ENCODE peak calls at places on chromosomes 4 and X, in four cellular contexts. B, Y, F and W are unnamed samples.

GRCh38 chr4:125728568-125728967 is 413.8 kb downstream of the FAT4 start:
- DNase-seq in B (peak), Y (no peak), F (no peak), W (no peak)

GRCh38 chr4:56247646-56248045 is 139.6 kb downstream of the AASDH start:
- DNase-seq in B (no peak), Y (no peak), F (no peak), W (no peak)

GRCh38 chr4:7844247-7844991 is 95.2 kb downstream of the AFAP1 start:
- DNase-seq in B (peak), Y (no peak), F (peak), W (no peak)

GRCh38 chr4:8595237-8596087 is 2.9 kb downstream of the CPZ start:
- DNase-seq in B (no peak), Y (no peak), F (no peak), W (no peak)

GRCh38 chr4:60133414-60133813 is 1066.7 kb upstream of the ADGRL3 start:
- DNase-seq in B (no peak), Y (no peak), F (no peak), W (no peak)

GRCh38 chr4:24770111-24770584 is 25.2 kb upstream of the SOD3 start:
- DNase-seq in B (peak), Y (no peak), F (no peak), W (no peak)

GRCh38 chr4:17762705-17763104 is 18.7 kb downstream of the FAM184B start:
- DNase-seq in B (no peak), Y (no peak), F (no peak), W (no peak)

GRCh38 chr4:157739237-157739636 is 433.6 kb downstream of the GASK1B start:
- DNase-seq in B (no peak), Y (no peak), F (no peak), W (no peak)

GRCh38 chrX:71958281-71958675 is 47.6 kb downstream of the NHSL2 start:
- DNase-seq in B (no peak), Y (no peak), F (no peak), W (no peak)

GRCh38 chr4:86847576-86847975 is 1.6 kb downstream of the SLC10A6 start:
- DNase-seq in B (no peak), Y (no peak), F (no peak), W (no peak)

GRCh38 chr4:122742933-122743829 is 10.7 kb downstream of the BBS12 start:
- DNase-seq in B (no peak), Y (no peak), F (no peak), W (no peak)